ENCODE peak calls at places on chromosomes 3 and 15, in eight cellular contexts. One of them, this sample, is unnamed.

GRCh38 chr15:51377038-51377761 is 35.7 kb downstream of the GLDN start:
- DNase-seq in GM19239: no peak
- DNase-seq in NCI-H146: no peak
- DNase-seq in naive thymus-derived CD8-positive, alpha-beta T cell: no peak
- DNase-seq in HS-27A: no peak
- DNase-seq in stimulated activated CD4-positive, alpha-beta T cell treated with anti-CD3 and anti-CD28 coated beads, Interleukin-4, amount 100 ng/mL, for 48 hours: no peak
- DNase-seq in stimulated activated naive CD8-positive, alpha-beta T cell treated with anti-CD3 and anti-CD28 coated beads, Interleukin-15, Interleukin-2, amounts not matched to agents 100 U/mL and 50 U/mL, for 24 hours: no peak
- DNase-seq in Daoy: peak
- DNase-seq in this sample: no peak

GRCh38 chr15:74835312-74835823 is 7.6 kb downstream of the ULK3 start:
- DNase-seq in HS-27A: peak
- DNase-seq in stimulated activated naive CD8-positive, alpha-beta T cell treated with anti-CD3 and anti-CD28 coated beads, Interleukin-15, Interleukin-2, amounts not matched to agents 100 U/mL and 50 U/mL, for 24 hours: peak
- DNase-seq in Daoy: peak
- DNase-seq in GM19239: no peak
- DNase-seq in naive thymus-derived CD8-positive, alpha-beta T cell: no peak
- DNase-seq in stimulated activated CD4-positive, alpha-beta T cell treated with anti-CD3 and anti-CD28 coated beads, Interleukin-4, amount 100 ng/mL, for 48 hours: peak
- DNase-seq in NCI-H146: peak
- DNase-seq in this sample: peak

GRCh38 chr15:35281515-35281914 is 196.4 kb upstream of the NANOGP8 start:
- DNase-seq in stimulated activated CD4-positive, alpha-beta T cell treated with anti-CD3 and anti-CD28 coated beads, Interleukin-4, amount 100 ng/mL, for 48 hours: no peak
- DNase-seq in HS-27A: no peak
- DNase-seq in NCI-H146: no peak
- DNase-seq in GM19239: no peak
- DNase-seq in Daoy: no peak
- DNase-seq in stimulated activated naive CD8-positive, alpha-beta T cell treated with anti-CD3 and anti-CD28 coated beads, Interleukin-15, Interleukin-2, amounts not matched to agents 100 U/mL and 50 U/mL, for 24 hours: no peak
- DNase-seq in naive thymus-derived CD8-positive, alpha-beta T cell: no peak
- DNase-seq in this sample: no peak

GRCh38 chr3:76024640-76025039 is 239.3 kb upstream of the ZNF717 start:
- DNase-seq in naive thymus-derived CD8-positive, alpha-beta T cell: no peak
- DNase-seq in stimulated activated naive CD8-positive, alpha-beta T cell treated with anti-CD3 and anti-CD28 coated beads, Interleukin-15, Interleukin-2, amounts not matched to agents 100 U/mL and 50 U/mL, for 24 hours: no peak
- DNase-seq in GM19239: no peak
- DNase-seq in stimulated activated CD4-positive, alpha-beta T cell treated with anti-CD3 and anti-CD28 coated beads, Interleukin-4, amount 100 ng/mL, for 48 hours: no peak
- DNase-seq in HS-27A: no peak
- DNase-seq in Daoy: no peak
- DNase-seq in NCI-H146: no peak
- DNase-seq in this sample: no peak

GRCh38 chr15:89822951-89823701 is 8.5 kb upstream of the ANPEP start:
- DNase-seq in NCI-H146: no peak
- DNase-seq in stimulated activated CD4-positive, alpha-beta T cell treated with anti-CD3 and anti-CD28 coated beads, Interleukin-4, amount 100 ng/mL, for 48 hours: no peak
- DNase-seq in naive thymus-derived CD8-positive, alpha-beta T cell: no peak
- DNase-seq in Daoy: peak
- DNase-seq in HS-27A: peak
- DNase-seq in GM19239: no peak
- DNase-seq in stimulated activated naive CD8-positive, alpha-beta T cell treated with anti-CD3 and anti-CD28 coated beads, Interleukin-15, Interleukin-2, amounts not matched to agents 100 U/mL and 50 U/mL, for 24 hours: no peak
- DNase-seq in this sample: no peak

GRCh38 chr15:41919954-41920538 is 26.2 kb upstream of the SPTBN5 start:
- DNase-seq in naive thymus-derived CD8-positive, alpha-beta T cell: no peak
- DNase-seq in HS-27A: no peak
- DNase-seq in Daoy: no peak
- DNase-seq in stimulated activated CD4-positive, alpha-beta T cell treated with anti-CD3 and anti-CD28 coated beads, Interleukin-4, amount 100 ng/mL, for 48 hours: no peak
- DNase-seq in stimulated activated naive CD8-positive, alpha-beta T cell treated with anti-CD3 and anti-CD28 coated beads, Interleukin-15, Interleukin-2, amounts not matched to agents 100 U/mL and 50 U/mL, for 24 hours: no peak
- DNase-seq in GM19239: no peak
- DNase-seq in NCI-H146: peak
- DNase-seq in this sample: no peak

GRCh38 chr3:46938118-46938517 is 38.4 kb downstream of the CCDC12 start:
- DNase-seq in naive thymus-derived CD8-positive, alpha-beta T cell: no peak
- DNase-seq in NCI-H146: no peak
- DNase-seq in stimulated activated naive CD8-positive, alpha-beta T cell treated with anti-CD3 and anti-CD28 coated beads, Interleukin-15, Interleukin-2, amounts not matched to agents 100 U/mL and 50 U/mL, for 24 hours: no peak
- DNase-seq in stimulated activated CD4-positive, alpha-beta T cell treated with anti-CD3 and anti-CD28 coated beads, Interleukin-4, amount 100 ng/mL, for 48 hours: no peak
- DNase-seq in HS-27A: no peak
- DNase-seq in Daoy: no peak
- DNase-seq in GM19239: no peak
- DNase-seq in this sample: no peak

GRCh38 chr3:53802256-53802880 is 43.9 kb downstream of the CHDH start:
- DNase-seq in naive thymus-derived CD8-positive, alpha-beta T cell: no peak
- DNase-seq in Daoy: no peak
- DNase-seq in NCI-H146: no peak
- DNase-seq in GM19239: no peak
- DNase-seq in HS-27A: no peak
- DNase-seq in stimulated activated CD4-positive, alpha-beta T cell treated with anti-CD3 and anti-CD28 coated beads, Interleukin-4, amount 100 ng/mL, for 48 hours: no peak
- DNase-seq in stimulated activated naive CD8-positive, alpha-beta T cell treated with anti-CD3 and anti-CD28 coated beads, Interleukin-15, Interleukin-2, amounts not matched to agents 100 U/mL and 50 U/mL, for 24 hours: no peak
- DNase-seq in this sample: no peak

GRCh38 chr15:27989428-27989827 is 109.7 kb downstream of the OCA2 start:
- DNase-seq in stimulated activated naive CD8-positive, alpha-beta T cell treated with anti-CD3 and anti-CD28 coated beads, Interleukin-15, Interleukin-2, amounts not matched to agents 100 U/mL and 50 U/mL, for 24 hours: no peak
- DNase-seq in HS-27A: no peak
- DNase-seq in GM19239: no peak
- DNase-seq in NCI-H146: no peak
- DNase-seq in naive thymus-derived CD8-positive, alpha-beta T cell: no peak
- DNase-seq in Daoy: no peak
- DNase-seq in stimulated activated CD4-positive, alpha-beta T cell treated with anti-CD3 and anti-CD28 coated beads, Interleukin-4, amount 100 ng/mL, for 48 hours: no peak
- DNase-seq in this sample: no peak